ENCODE peak calls at places on chromosomes 4 and X, in nine cellular contexts. B, D, Q, Y, E, J, H, G and C are unnamed samples.

GRCh38 chrX:139304471-139304870 is 226.1 kb upstream of the F9 start:
- DNase-seq in G (no peak), B (no peak), Y (no peak), Q (no peak), E (no peak), D (no peak), J (no peak), H (no peak), C (no peak)

GRCh38 chrX:55011294-55011693 is 11.1 kb downstream of the APEX2 start:
- DNase-seq in E (no peak), B (peak), Y (no peak), D (no peak), J (no peak), H (no peak), G (no peak), Q (no peak), C (no peak)

GRCh38 chr4:56506110-56506705 is 617 bp downstream of the ARL9 start:
- DNase-seq in J (no peak), D (no peak), B (no peak), G (no peak), Y (no peak), E (no peak), H (no peak), Q (no peak), C (no peak)

GRCh38 chrX:40202456-40202855 is 104.7 kb upstream of the BCOR start:
- DNase-seq in B (no peak), D (no peak), Q (no peak), H (no peak), G (no peak), Y (no peak), J (no peak), E (no peak), C (no peak)

GRCh38 chrX:27619975-27620374 is 29.8 kb downstream of the DCAF8L2 start:
- DNase-seq in Q (no peak), D (no peak), B (peak), E (no peak), Y (no peak), H (no peak), G (no peak), J (no peak), C (no peak)

GRCh38 chr4:24764305-24764704 is 31.1 kb upstream of the SOD3 start:
- DNase-seq in G (no peak), Q (no peak), E (no peak), B (no peak), J (no peak), Y (no peak), D (no peak), H (no peak), C (no peak)

GRCh38 chr4:87132035-87132434 is 88.4 kb downstream of the KLHL8 start:
- DNase-seq in Y (no peak), D (no peak), H (no peak), B (no peak), J (no peak), E (no peak), G (no peak), Q (no peak), C (no peak)

GRCh38 chr4:43607400-43607799 is 714.9 kb downstream of the GRXCR1 start:
- DNase-seq in J (no peak), H (no peak), D (no peak), Q (no peak), E (no peak), Y (no peak), G (no peak), B (no peak), C (no peak)

GRCh38 chr4:52045028-52045427 is 6.1 kb upstream of the SPATA18 start:
- DNase-seq in H (no peak), B (no peak), G (no peak), E (no peak), Q (no peak), D (no peak), Y (no peak), J (no peak), C (no peak)

GRCh38 chr4:42673084-42673429 is 16.2 kb upstream of the ATP8A1 start:
- DNase-seq in E (peak), D (no peak), Q (no peak), G (no peak), J (no peak), H (no peak), Y (no peak), B (no peak), C (no peak)

GRCh38 chr4:148375581-148375980 is 66.6 kb downstream of the NR3C2 start:
- DNase-seq in Y (no peak), D (no peak), B (no peak), Q (no peak), J (no peak), G (no peak), H (no peak), E (no peak), C (no peak)

GRCh38 chr4:10034136-10034535 is 12.8 kb upstream of the SLC2A9 start:
- DNase-seq in Q (no peak), G (no peak), D (no peak), J (no peak), B (no peak), H (no peak), E (no peak), Y (no peak), C (no peak)

GRCh38 chrX:2595258-2595657 is 94.5 kb upstream of the DHRSX start:
- DNase-seq in Q (no peak), B (no peak), D (no peak), Y (no peak), J (no peak), H (no peak), E (no peak), G (no peak), C (no peak)

GRCh38 chr4:10006236-10006603 is 15.1 kb downstream of the SLC2A9 start:
- DNase-seq in B (peak), H (no peak), G (no peak), J (no peak), Q (peak), D (no peak), Y (peak), E (peak), C (peak)

GRCh38 chrX:5976332-5976731 is 252.3 kb downstream of the NLGN4X start:
- DNase-seq in Q (peak), G (peak), H (no peak), B (no peak), J (no peak), D (no peak), Y (no peak), E (no peak), C (no peak)

GRCh38 chrX:10085223-10085622 is 71.6 kb upstream of the CLCN4 start:
- DNase-seq in G (no peak), E (no peak), D (no peak), B (no peak), Y (no peak), J (no peak), Q (no peak), H (no peak), C (no peak)

GRCh38 chr4:88264338-88264737 is 20.0 kb downstream of the PPM1K start:
- DNase-seq in D (no peak), E (no peak), Y (no peak), J (no peak), H (no peak), B (no peak), Q (no peak), G (no peak), C (no peak)

GRCh38 chrX:9785944-9786741 is at the start of gene SHROOM2:
- DNase-seq in J (no peak), G (no peak), D (peak), Y (peak), B (no peak), E (no peak), H (no peak), Q (no peak), C (no peak)

GRCh38 chr4:103074598-103075434 is 1.7 kb downstream of the SLC9B2 start:
- DNase-seq in D (no peak), Y (no peak), J (no peak), H (peak), G (no peak), B (no peak), E (no peak), Q (no peak), C (no peak)

GRCh38 chrX:148500428-148501120 is at the start of gene AFF2:
- DNase-seq in Q (no peak), J (no peak), Y (peak), G (no peak), E (no peak), H (peak), B (no peak), D (peak), C (no peak)

GRCh38 chrX:150547511-150548115 is 20.8 kb upstream of the MTM1 start:
- DNase-seq in J (peak), D (no peak), Y (peak), Q (peak), B (no peak), H (peak), E (peak), G (peak), C (no peak)

GRCh38 chr4:81807927-81808672 is 336.4 kb upstream of the RASGEF1B start:
- DNase-seq in B (no peak), Q (peak), Y (no peak), J (no peak), G (peak), E (peak), D (no peak), H (no peak), C (no peak)

GRCh38 chr4:123616970-123617392 is 220.4 kb downstream of the SPRY1 start:
- DNase-seq in H (no peak), Q (no peak), D (peak), B (peak), Y (no peak), E (peak), G (peak), J (peak), C (no peak)

GRCh38 chr4:110510955-110511544 is 35.1 kb downstream of the ENPEP start:
- DNase-seq in Q (peak), B (peak), E (peak), Y (peak), H (peak), G (peak), J (no peak), D (no peak), C (peak)